ENCODE peak calls at places on chromosomes 2 and 18, in four cellular contexts. One of them, this sample, is unnamed.

GRCh38 chr2:37425408-37425807 is 81.0 kb downstream of the QPCT start:
- DNase-seq in NCI-H774: no peak
- DNase-seq in NCI-H82: no peak
- DNase-seq in stimulated activated CD4-positive, alpha-beta T cell treated with anti-CD3 and anti-CD28 coated beads, Interleukin-2, amount 100 ng/mL, for 24 hours: no peak
- DNase-seq in this sample: no peak

GRCh38 chr18:31646332-31646822 is 38.0 kb downstream of the B4GALT6 start:
- DNase-seq in NCI-H82: no peak
- DNase-seq in stimulated activated CD4-positive, alpha-beta T cell treated with anti-CD3 and anti-CD28 coated beads, Interleukin-2, amount 100 ng/mL, for 24 hours: no peak
- DNase-seq in NCI-H774: no peak
- DNase-seq in this sample: no peak

GRCh38 chr2:70397186-70397585 is 95.3 kb upstream of the FAM136A start:
- DNase-seq in NCI-H82: no peak
- DNase-seq in stimulated activated CD4-positive, alpha-beta T cell treated with anti-CD3 and anti-CD28 coated beads, Interleukin-2, amount 100 ng/mL, for 24 hours: no peak
- DNase-seq in NCI-H774: no peak
- DNase-seq in this sample: no peak

GRCh38 chr2:204535764-204536163 is 9.5 kb upstream of the PARD3B start:
- DNase-seq in NCI-H82: no peak
- DNase-seq in NCI-H774: no peak
- DNase-seq in stimulated activated CD4-positive, alpha-beta T cell treated with anti-CD3 and anti-CD28 coated beads, Interleukin-2, amount 100 ng/mL, for 24 hours: no peak
- DNase-seq in this sample: no peak

GRCh38 chr18:1585881-1586488 is 681.3 kb downstream of the ADCYAP1 start:
- DNase-seq in stimulated activated CD4-positive, alpha-beta T cell treated with anti-CD3 and anti-CD28 coated beads, Interleukin-2, amount 100 ng/mL, for 24 hours: no peak
- DNase-seq in NCI-H82: peak
- DNase-seq in NCI-H774: peak
- DNase-seq in this sample: peak

GRCh38 chr2:58497189-58497588 is 256.1 kb upstream of the FANCL start:
- DNase-seq in NCI-H774: no peak
- DNase-seq in NCI-H82: no peak
- DNase-seq in stimulated activated CD4-positive, alpha-beta T cell treated with anti-CD3 and anti-CD28 coated beads, Interleukin-2, amount 100 ng/mL, for 24 hours: no peak
- DNase-seq in this sample: no peak

GRCh38 chr2:142596334-142597088 is 281.0 kb upstream of the KYNU start:
- DNase-seq in NCI-H774: no peak
- DNase-seq in stimulated activated CD4-positive, alpha-beta T cell treated with anti-CD3 and anti-CD28 coated beads, Interleukin-2, amount 100 ng/mL, for 24 hours: no peak
- DNase-seq in NCI-H82: no peak
- DNase-seq in this sample: no peak

GRCh38 chr2:85929096-85930044 is 40.6 kb upstream of the ST3GAL5 start:
- DNase-seq in stimulated activated CD4-positive, alpha-beta T cell treated with anti-CD3 and anti-CD28 coated beads, Interleukin-2, amount 100 ng/mL, for 24 hours: no peak
- DNase-seq in NCI-H774: no peak
- DNase-seq in NCI-H82: no peak
- DNase-seq in this sample: no peak

GRCh38 chr18:13564579-13564978 is 161.8 kb downstream of the FAM210A start:
- DNase-seq in stimulated activated CD4-positive, alpha-beta T cell treated with anti-CD3 and anti-CD28 coated beads, Interleukin-2, amount 100 ng/mL, for 24 hours: no peak
- DNase-seq in NCI-H82: no peak
- DNase-seq in NCI-H774: peak
- DNase-seq in this sample: peak

GRCh38 chr2:102509749-102510148 is 36.7 kb downstream of the SLC9A4 start:
- DNase-seq in NCI-H774: no peak
- DNase-seq in stimulated activated CD4-positive, alpha-beta T cell treated with anti-CD3 and anti-CD28 coated beads, Interleukin-2, amount 100 ng/mL, for 24 hours: no peak
- DNase-seq in NCI-H82: no peak
- DNase-seq in this sample: no peak

GRCh38 chr2:8505311-8505920 is 176.4 kb upstream of the ID2 start:
- DNase-seq in NCI-H82: no peak
- DNase-seq in NCI-H774: no peak
- DNase-seq in stimulated activated CD4-positive, alpha-beta T cell treated with anti-CD3 and anti-CD28 coated beads, Interleukin-2, amount 100 ng/mL, for 24 hours: no peak
- DNase-seq in this sample: no peak

GRCh38 chr2:9310390-9310789 is 103.8 kb downstream of the ASAP2 start:
- DNase-seq in stimulated activated CD4-positive, alpha-beta T cell treated with anti-CD3 and anti-CD28 coated beads, Interleukin-2, amount 100 ng/mL, for 24 hours: no peak
- DNase-seq in NCI-H774: no peak
- DNase-seq in NCI-H82: no peak
- DNase-seq in this sample: no peak

GRCh38 chr18:23314672-23315071 is 138.4 kb upstream of the RIOK3 start:
- DNase-seq in NCI-H774: no peak
- DNase-seq in NCI-H82: no peak
- DNase-seq in stimulated activated CD4-positive, alpha-beta T cell treated with anti-CD3 and anti-CD28 coated beads, Interleukin-2, amount 100 ng/mL, for 24 hours: no peak
- DNase-seq in this sample: no peak

GRCh38 chr18:51275712-51276473 is 78.4 kb upstream of the MEX3C start:
- DNase-seq in NCI-H774: no peak
- DNase-seq in NCI-H82: peak
- DNase-seq in stimulated activated CD4-positive, alpha-beta T cell treated with anti-CD3 and anti-CD28 coated beads, Interleukin-2, amount 100 ng/mL, for 24 hours: no peak
- DNase-seq in this sample: no peak

GRCh38 chr2:239308696-239309397 is 92.0 kb downstream of the HDAC4 start:
- DNase-seq in NCI-H774: no peak
- DNase-seq in stimulated activated CD4-positive, alpha-beta T cell treated with anti-CD3 and anti-CD28 coated beads, Interleukin-2, amount 100 ng/mL, for 24 hours: no peak
- DNase-seq in NCI-H82: no peak
- DNase-seq in this sample: no peak

GRCh38 chr18:5413447-5413846 is 117.9 kb upstream of the ZBTB14 start:
- DNase-seq in NCI-H774: no peak
- DNase-seq in NCI-H82: no peak
- DNase-seq in stimulated activated CD4-positive, alpha-beta T cell treated with anti-CD3 and anti-CD28 coated beads, Interleukin-2, amount 100 ng/mL, for 24 hours: no peak
- DNase-seq in this sample: no peak

GRCh38 chr2:223101340-223102039 is 49.5 kb downstream of the KCNE4 start:
- DNase-seq in stimulated activated CD4-positive, alpha-beta T cell treated with anti-CD3 and anti-CD28 coated beads, Interleukin-2, amount 100 ng/mL, for 24 hours: no peak
- DNase-seq in NCI-H82: peak
- DNase-seq in NCI-H774: peak
- DNase-seq in this sample: peak

GRCh38 chr2:128599700-128600099 is 281.0 kb upstream of the HS6ST1 start:
- DNase-seq in NCI-H82: no peak
- DNase-seq in stimulated activated CD4-positive, alpha-beta T cell treated with anti-CD3 and anti-CD28 coated beads, Interleukin-2, amount 100 ng/mL, for 24 hours: no peak
- DNase-seq in NCI-H774: no peak
- DNase-seq in this sample: no peak

GRCh38 chr2:58428286-58428552 is 187.1 kb upstream of the FANCL start:
- DNase-seq in NCI-H82: peak
- DNase-seq in stimulated activated CD4-positive, alpha-beta T cell treated with anti-CD3 and anti-CD28 coated beads, Interleukin-2, amount 100 ng/mL, for 24 hours: no peak
- DNase-seq in NCI-H774: peak
- DNase-seq in this sample: peak

GRCh38 chr2:150585221-150585971 is 97.9 kb upstream of the RND3 start:
- DNase-seq in stimulated activated CD4-positive, alpha-beta T cell treated with anti-CD3 and anti-CD28 coated beads, Interleukin-2, amount 100 ng/mL, for 24 hours: no peak
- DNase-seq in NCI-H82: no peak
- DNase-seq in NCI-H774: no peak
- DNase-seq in this sample: no peak

GRCh38 chr2:12665334-12665733 is 51.4 kb upstream of the TRIB2 start:
- DNase-seq in NCI-H82: no peak
- DNase-seq in stimulated activated CD4-positive, alpha-beta T cell treated with anti-CD3 and anti-CD28 coated beads, Interleukin-2, amount 100 ng/mL, for 24 hours: no peak
- DNase-seq in NCI-H774: no peak
- DNase-seq in this sample: no peak

GRCh38 chr2:6977095-6977777 is 60.0 kb downstream of the RNF144A start:
- DNase-seq in NCI-H82: no peak
- DNase-seq in NCI-H774: no peak
- DNase-seq in stimulated activated CD4-positive, alpha-beta T cell treated with anti-CD3 and anti-CD28 coated beads, Interleukin-2, amount 100 ng/mL, for 24 hours: no peak
- DNase-seq in this sample: peak

GRCh38 chr2:242064364-242065250 is 195.1 kb downstream of the RTP5 start:
- DNase-seq in NCI-H774: no peak
- DNase-seq in stimulated activated CD4-positive, alpha-beta T cell treated with anti-CD3 and anti-CD28 coated beads, Interleukin-2, amount 100 ng/mL, for 24 hours: no peak
- DNase-seq in NCI-H82: no peak
- DNase-seq in this sample: no peak

GRCh38 chr2:236976271-236977120 is 109.2 kb upstream of the COPS8 start:
- DNase-seq in stimulated activated CD4-positive, alpha-beta T cell treated with anti-CD3 and anti-CD28 coated beads, Interleukin-2, amount 100 ng/mL, for 24 hours: no peak
- DNase-seq in NCI-H82: no peak
- DNase-seq in NCI-H774: no peak
- DNase-seq in this sample: no peak

GRCh38 chr2:233593201-233593600 is 24.2 kb upstream of the UGT1A8 start:
- DNase-seq in NCI-H82: no peak
- DNase-seq in stimulated activated CD4-positive, alpha-beta T cell treated with anti-CD3 and anti-CD28 coated beads, Interleukin-2, amount 100 ng/mL, for 24 hours: no peak
- DNase-seq in NCI-H774: no peak
- DNase-seq in this sample: no peak

GRCh38 chr2:165018207-165018606 is 62.9 kb upstream of the SLC38A11 start:
- DNase-seq in stimulated activated CD4-positive, alpha-beta T cell treated with anti-CD3 and anti-CD28 coated beads, Interleukin-2, amount 100 ng/mL, for 24 hours: no peak
- DNase-seq in NCI-H82: peak
- DNase-seq in NCI-H774: no peak
- DNase-seq in this sample: no peak

GRCh38 chr18:11752116-11752911 is 63.2 kb downstream of the GNAL start:
- DNase-seq in NCI-H82: peak
- DNase-seq in stimulated activated CD4-positive, alpha-beta T cell treated with anti-CD3 and anti-CD28 coated beads, Interleukin-2, amount 100 ng/mL, for 24 hours: no peak
- DNase-seq in NCI-H774: no peak
- DNase-seq in this sample: no peak

GRCh38 chr18:22346968-22347611 is 70.6 kb downstream of the CTAGE1 start:
- DNase-seq in stimulated activated CD4-positive, alpha-beta T cell treated with anti-CD3 and anti-CD28 coated beads, Interleukin-2, amount 100 ng/mL, for 24 hours: no peak
- DNase-seq in NCI-H82: no peak
- DNase-seq in NCI-H774: no peak
- DNase-seq in this sample: no peak

GRCh38 chr2:219706823-219707281 is 79.4 kb downstream of the SLC4A3 start:
- DNase-seq in NCI-H774: no peak
- DNase-seq in NCI-H82: no peak
- DNase-seq in stimulated activated CD4-positive, alpha-beta T cell treated with anti-CD3 and anti-CD28 coated beads, Interleukin-2, amount 100 ng/mL, for 24 hours: no peak
- DNase-seq in this sample: no peak

GRCh38 chr2:8587920-8588830 is 93.7 kb upstream of the ID2 start:
- DNase-seq in stimulated activated CD4-positive, alpha-beta T cell treated with anti-CD3 and anti-CD28 coated beads, Interleukin-2, amount 100 ng/mL, for 24 hours: no peak
- DNase-seq in NCI-H82: no peak
- DNase-seq in NCI-H774: no peak
- DNase-seq in this sample: no peak

GRCh38 chr2:233831861-233832260 is 22.5 kb downstream of the HJURP start:
- DNase-seq in NCI-H82: no peak
- DNase-seq in stimulated activated CD4-positive, alpha-beta T cell treated with anti-CD3 and anti-CD28 coated beads, Interleukin-2, amount 100 ng/mL, for 24 hours: no peak
- DNase-seq in NCI-H774: no peak
- DNase-seq in this sample: no peak

GRCh38 chr18:62672600-62672999 is 42.7 kb upstream of the PHLPP1 start:
- DNase-seq in NCI-H82: no peak
- DNase-seq in NCI-H774: no peak
- DNase-seq in stimulated activated CD4-positive, alpha-beta T cell treated with anti-CD3 and anti-CD28 coated beads, Interleukin-2, amount 100 ng/mL, for 24 hours: no peak
- DNase-seq in this sample: no peak

GRCh38 chr2:241833938-241834852 is 24.5 kb downstream of the PDCD1 start:
- DNase-seq in NCI-H82: no peak
- DNase-seq in stimulated activated CD4-positive, alpha-beta T cell treated with anti-CD3 and anti-CD28 coated beads, Interleukin-2, amount 100 ng/mL, for 24 hours: no peak
- DNase-seq in NCI-H774: no peak
- DNase-seq in this sample: no peak

GRCh38 chr2:9135804-9136558 is 70.6 kb upstream of the ASAP2 start:
- DNase-seq in NCI-H82: no peak
- DNase-seq in stimulated activated CD4-positive, alpha-beta T cell treated with anti-CD3 and anti-CD28 coated beads, Interleukin-2, amount 100 ng/mL, for 24 hours: no peak
- DNase-seq in NCI-H774: no peak
- DNase-seq in this sample: no peak

GRCh38 chr18:24586662-24587360 is 126.4 kb downstream of the HRH4 start:
- DNase-seq in NCI-H82: no peak
- DNase-seq in stimulated activated CD4-positive, alpha-beta T cell treated with anti-CD3 and anti-CD28 coated beads, Interleukin-2, amount 100 ng/mL, for 24 hours: no peak
- DNase-seq in NCI-H774: no peak
- DNase-seq in this sample: no peak

GRCh38 chr2:24825883-24826800 is 32.9 kb downstream of the CENPO start:
- DNase-seq in NCI-H82: no peak
- DNase-seq in NCI-H774: no peak
- DNase-seq in stimulated activated CD4-positive, alpha-beta T cell treated with anti-CD3 and anti-CD28 coated beads, Interleukin-2, amount 100 ng/mL, for 24 hours: no peak
- DNase-seq in this sample: no peak

GRCh38 chr2:33022989-33023731 is 76.4 kb downstream of the LTBP1 start:
- DNase-seq in NCI-H82: no peak
- DNase-seq in stimulated activated CD4-positive, alpha-beta T cell treated with anti-CD3 and anti-CD28 coated beads, Interleukin-2, amount 100 ng/mL, for 24 hours: no peak
- DNase-seq in NCI-H774: no peak
- DNase-seq in this sample: no peak

GRCh38 chr2:172089005-172089504 is 3.7 kb downstream of the DLX1 start:
- DNase-seq in NCI-H82: no peak
- DNase-seq in stimulated activated CD4-positive, alpha-beta T cell treated with anti-CD3 and anti-CD28 coated beads, Interleukin-2, amount 100 ng/mL, for 24 hours: no peak
- DNase-seq in NCI-H774: no peak
- DNase-seq in this sample: no peak

GRCh38 chr2:23367760-23368159 is 17.2 kb upstream of the KLHL29 start:
- DNase-seq in NCI-H82: no peak
- DNase-seq in NCI-H774: no peak
- DNase-seq in stimulated activated CD4-positive, alpha-beta T cell treated with anti-CD3 and anti-CD28 coated beads, Interleukin-2, amount 100 ng/mL, for 24 hours: no peak
- DNase-seq in this sample: no peak